ENCODE peak calls at places on chromosomes 1 and 21, in four cellular contexts. N is IMR-90, Q is epithelial cell of proximal tubule, A is spleen. E is an unnamed sample.

GRCh38 chr1:219549215-219549614 is 63.7 kb downstream of the ZC3H11B start:
- DNase-seq in N (no peak), A (no peak), Q (no peak), E (no peak)

GRCh38 chr1:209207701-209208286 is 375.7 kb upstream of the CAMK1G start:
- DNase-seq in A (peak; percentile 77), N (peak; percentile 45), Q (no peak), E (peak; percentile 70)

GRCh38 chr1:192159769-192160168 is 1.5 kb downstream of the RGS18 start:
- DNase-seq in A (no peak), Q (no peak), N (no peak), E (no peak)

GRCh38 chr1:201213926-201214325 is 23.3 kb downstream of the IGFN1 start:
- DNase-seq in A (peak; percentile 64), Q (no peak), N (no peak), E (no peak)

GRCh38 chr1:165444897-165445370 is at the start of gene RXRG:
- DNase-seq in N (peak; percentile 0), Q (no peak), A (no peak), E (peak; percentile 40)

GRCh38 chr1:162366671-162367070 is 10.0 kb downstream of the SPATA46 start:
- DNase-seq in Q (no peak), N (no peak), A (no peak), E (no peak)

GRCh38 chr1:117810553-117810952 is 118.9 kb downstream of the GDAP2 start:
- DNase-seq in N (no peak), Q (no peak), A (no peak), E (no peak)

GRCh38 chr1:24226754-24227153 is 39.7 kb upstream of the IFNLR1 start:
- DNase-seq in N (no peak), Q (no peak), A (no peak), E (no peak)

GRCh38 chr1:19113362-19114092 is 96.5 kb downstream of the UBR4 start:
- DNase-seq in Q (no peak), N (peak; percentile 18), A (no peak), E (peak; percentile 30)

GRCh38 chr1:29542476-29543015 is 306.2 kb downstream of the PTPRU start:
- DNase-seq in N (no peak), A (peak; percentile 56), Q (no peak), E (no peak)

GRCh38 chr1:91683598-91683951 is 182.9 kb downstream of the CDC7 start:
- DNase-seq in A (no peak), N (no peak), Q (no peak), E (no peak)

GRCh38 chr1:98017184-98017583 is 96.3 kb upstream of the DPYD start:
- DNase-seq in N (no peak), Q (no peak), A (no peak), E (no peak)

GRCh38 chr1:62271932-62272728 is 47.1 kb downstream of the KANK4 start:
- DNase-seq in Q (no peak), N (no peak), A (peak; percentile 79), E (peak; percentile 8)
- H3K4me3 ChIP-seq in Q (no peak overlapping the region), N (no peak overlapping the region), A (no peak overlapping the region), E (no peak overlapping the region)

GRCh38 chr1:156814571-156815260 is 1.9 kb downstream of the SH2D2A start:
- DNase-seq in A (no peak), Q (no peak), N (no peak), E (no peak)

GRCh38 chr1:156815307-156815826 is 1.3 kb downstream of the SH2D2A start:
- DNase-seq in Q (no peak), N (peak; percentile 90), A (no peak), E (peak; percentile 94)

GRCh38 chr1:156812293-156812990 is 4.2 kb downstream of the SH2D2A start:
- DNase-seq in Q (no peak), A (no peak), N (no peak), E (no peak)

GRCh38 chr1:156813750-156814570 is 2.7 kb downstream of the SH2D2A start:
- DNase-seq in N (peak; percentile 33), A (peak; percentile 92), Q (no peak), E (peak; percentile 43)

GRCh38 chr1:156813298-156813697 is 3.4 kb downstream of the SH2D2A start:
- DNase-seq in Q (no peak), N (no peak), A (no peak), E (no peak)
- H3K4me3 ChIP-seq in Q (peak overlapping the region; percentile 54), N (no peak overlapping the region), A (no peak overlapping the region), E (peak overlapping the region; percentile 65)

GRCh38 chr21:14076143-14076806 is 134.5 kb downstream of the LIPI start:
- DNase-seq in A (no peak), Q (no peak), N (no peak), E (no peak)
- H3K4me3 ChIP-seq in A (no peak overlapping the region), Q (no peak overlapping the region), N (no peak overlapping the region), E (no peak overlapping the region)

GRCh38 chr1:110785055-110785454 is 87.9 kb upstream of the CD53 start:
- DNase-seq in N (no peak), Q (no peak), A (no peak), E (no peak)
- H3K4me3 ChIP-seq in N (no peak overlapping the region), Q (no peak overlapping the region), A (no peak overlapping the region), E (no peak overlapping the region)

DNA sequence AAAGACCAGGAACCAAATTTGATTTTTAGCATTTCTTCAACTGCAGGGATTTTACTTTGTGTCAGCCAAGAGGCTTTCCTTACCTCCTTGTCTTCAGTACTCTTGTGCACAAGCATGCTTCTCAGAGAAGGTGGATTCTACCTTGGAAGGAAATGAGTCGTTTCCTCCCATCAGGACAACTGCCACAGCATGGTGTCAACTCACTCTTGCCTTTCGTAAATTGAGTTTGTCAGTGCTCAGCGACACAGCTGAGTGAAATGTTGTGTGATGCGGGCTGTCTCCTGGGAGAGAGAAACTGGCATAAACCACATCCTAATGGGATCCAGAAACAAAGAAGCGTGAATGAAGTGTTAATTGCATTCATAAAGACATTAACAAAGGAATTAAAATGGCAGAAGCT is 51.6 kb upstream of the SLC22A15 start:
- DNase-seq in A (no peak), Q (no peak), N (no peak), E (no peak)
- H3K4me3 ChIP-seq in A (no peak overlapping the region), Q (no peak overlapping the region), N (no peak overlapping the region), E (no peak overlapping the region)

GRCh38 chr1:2108213-2108876 is 58.1 kb downstream of the PRKCZ start:
- DNase-seq in N (peak; percentile 49), Q (no peak), A (no peak), E (peak; percentile 36)

GRCh38 chr1:2104621-2105427 is 54.6 kb downstream of the PRKCZ start:
- DNase-seq in A (no peak), N (peak; percentile 30), Q (no peak), E (no peak)

GRCh38 chr1:2105781-2106524 is 55.7 kb downstream of the PRKCZ start:
- DNase-seq in Q (no peak), A (no peak), N (no peak), E (no peak)

GRCh38 chr1:2107586-2108212 is 57.5 kb downstream of the PRKCZ start:
- DNase-seq in N (no peak), Q (no peak), A (no peak), E (no peak)

GRCh38 chr1:2106681-2107405 is 56.6 kb downstream of the PRKCZ start:
- DNase-seq in Q (no peak), N (no peak), A (no peak), E (no peak)
- H3K4me3 ChIP-seq in Q (no peak overlapping the region), N (no peak overlapping the region), A (no peak overlapping the region), E (no peak overlapping the region)

GRCh38 chr1:1206376-1207253 is at the start of gene TNFRSF18:
- DNase-seq in Q (no peak), A (peak; percentile 81), N (no peak), E (no peak)
- H3K4me3 ChIP-seq in Q (peak within 1 kb of the TSS; percentile 5), A (peak within 1 kb of the TSS; percentile 29), N (no peak within 1 kb of the TSS), E (peak within 1 kb of the TSS; percentile 42)

GRCh38 chr1:193185861-193186714 is at the start of gene B3GALT2:
- DNase-seq in A (no peak), N (peak; percentile 70), Q (no peak), E (peak; percentile 65)
- H3K4me3 ChIP-seq in A (no peak within 1 kb of the TSS), N (peak within 1 kb of the TSS; percentile 60), Q (no peak within 1 kb of the TSS), E (no peak within 1 kb of the TSS)